ENCODE peak calls at places on chromosomes 12 and 14, in seven cellular contexts. Q is K562, R is HCT116, N is H1, O is GM12878, A is SK-N-SH, E is HepG2. L is an unnamed sample.
A peak's percentile ranks its signal among the peaks of the same experiment; 100 is the strongest.

GRCh38 chr14:94290197-94290596 is 2.9 kb downstream of the SERPINA10 start:
- DNase-seq in A (no peak), R (no peak), Q (no peak), O (no peak), E (no peak), N (no peak), L (no peak)

GRCh38 chr14:70651522-70651921 is 9.8 kb downstream of the TTC9 start:
- DNase-seq in N (no peak), O (no peak), A (no peak), Q (no peak), R (no peak), E (no peak), L (no peak)

GRCh38 chr14:92982941-92983340 is 60.0 kb downstream of the CHGA start:
- DNase-seq in Q (no peak), E (peak; percentile 22), O (no peak), N (no peak), A (no peak), R (no peak), L (no peak)

GRCh38 chr12:52009081-52009751 is 2.5 kb downstream of the TAMALIN start:
- DNase-seq in A (no peak), Q (no peak), E (no peak), N (no peak), R (no peak), O (no peak), L (no peak)

GRCh38 chr14:73245401-73246325 is 8.4 kb downstream of the PAPLN start:
- DNase-seq in Q (peak; percentile 82), N (no peak), R (no peak), A (peak; percentile 16), E (no peak), O (no peak), L (no peak)

GRCh38 chr14:88481089-88481488 is 73.7 kb downstream of the PTPN21 start:
- DNase-seq in N (no peak), E (no peak), Q (no peak), R (no peak), A (no peak), O (no peak), L (no peak)

GRCh38 chr14:34232790-34233189 is 229.2 kb downstream of the SPTSSA start:
- DNase-seq in A (no peak), O (no peak), Q (no peak), E (no peak), N (no peak), R (no peak), L (no peak)

GRCh38 chr14:100416081-100416480 is 92.9 kb downstream of the SLC25A47 start:
- DNase-seq in A (no peak), O (no peak), R (no peak), E (no peak), Q (no peak), N (no peak), L (no peak)

GRCh38 chr14:105864651-105865265 is 338.4 kb downstream of the TMEM121 start:
- DNase-seq in E (no peak), R (no peak), N (no peak), Q (no peak), O (no peak), A (no peak), L (no peak)

GRCh38 chr14:88098128-88098527 is 93.2 kb downstream of the GPR65 start:
- DNase-seq in N (no peak), A (no peak), Q (no peak), E (no peak), R (no peak), O (no peak), L (no peak)

GRCh38 chr12:120136093-120136770 is 19.7 kb upstream of the RAB35 start:
- DNase-seq in Q (no peak), R (no peak), A (no peak), E (no peak), O (no peak), N (no peak), L (peak; percentile 40)

GRCh38 chr12:114815157-114815556 is 131.2 kb upstream of the TBX3 start:
- DNase-seq in Q (no peak), E (no peak), A (no peak), R (no peak), N (no peak), O (no peak), L (no peak)

GRCh38 chr14:41299924-41300323 is 306.8 kb upstream of the LRFN5 start:
- DNase-seq in Q (no peak), O (no peak), N (no peak), A (no peak), R (no peak), E (peak; percentile 16), L (peak; percentile 20)

GRCh38 chr12:66176525-66176924 is 6.7 kb upstream of the TMBIM4 start:
- DNase-seq in R (no peak), O (no peak), Q (no peak), E (no peak), N (no peak), A (no peak), L (no peak)

GRCh38 chr12:107165581-107165980 is 72.2 kb upstream of the CRY1 start:
- DNase-seq in E (no peak), N (no peak), R (no peak), A (no peak), O (no peak), Q (no peak), L (no peak)

GRCh38 chr12:31325524-31325875 is 450 bp downstream of the SINHCAF start:
- DNase-seq in N (no peak), R (no peak), E (no peak), Q (peak; percentile 41), A (no peak), O (no peak), L (no peak)

GRCh38 chr12:94807951-94808350 is 157.6 kb upstream of the TMCC3 start:
- DNase-seq in O (no peak), R (no peak), Q (no peak), E (no peak), N (no peak), A (no peak), L (no peak)

GRCh38 chr12:12870454-12870853 is 20.9 kb upstream of the GPRC5A start:
- DNase-seq in R (peak; percentile 95), E (peak; percentile 29), A (no peak), N (no peak), Q (no peak), O (no peak), L (no peak)

GRCh38 chr14:92093320-92093719 is 13.1 kb downstream of the ATXN3 start:
- DNase-seq in Q (no peak), E (no peak), O (no peak), N (no peak), A (peak; percentile 36), R (no peak), L (peak; percentile 33)

GRCh38 chr14:105411017-105411941 is 8.3 kb upstream of the MTA1 start:
- DNase-seq in E (no peak), N (no peak), O (no peak), A (peak; percentile 95), Q (peak; percentile 88), R (no peak), L (peak; percentile 65)

GRCh38 chr12:113241191-113242017 is 20.1 kb downstream of the TPCN1 start:
- DNase-seq in Q (no peak), N (no peak), R (no peak), E (peak; percentile 25), A (no peak), O (no peak), L (no peak)

GRCh38 chr12:116551952-116552749 is 7.0 kb upstream of the MAP1LC3B2 start:
- DNase-seq in E (no peak), N (no peak), R (peak; percentile 40), Q (no peak), O (no peak), A (no peak), L (no peak)
- TF ChIP-seq JUND in E (no peak), N (no peak), R (peak; percentile 68), Q (peak; percentile 96), O (no peak), A (no peak), L (no peak)

GRCh38 chr14:22388669-22389625 is 200.1 kb downstream of the DAD1 start:
- DNase-seq in N (no peak), A (no peak), R (no peak), O (no peak), E (peak; percentile 67), Q (no peak), L (no peak)
- TF ChIP-seq JUND in N (no peak), A (no peak), R (no peak), O (no peak), E (no peak), Q (no peak), L (no peak)

GRCh38 chr12:121579981-121580868 is 598 bp downstream of the KDM2B start:
- DNase-seq in N (peak; percentile 54), E (peak; percentile 34), R (no peak), O (no peak), Q (peak; percentile 84), A (peak; percentile 84), L (peak; percentile 72)

GRCh38 chr12:121580959-121581680 is at the start of gene KDM2B:
- DNase-seq in N (no peak), E (peak; percentile 63), O (no peak), R (no peak), Q (peak; percentile 48), A (peak; percentile 46), L (peak; percentile 66)

GRCh38 chr12:121582583-121583333 is 1.9 kb upstream of the KDM2B start:
- DNase-seq in N (peak; percentile 82), A (no peak), E (peak; percentile 86), R (no peak), O (no peak), Q (peak; percentile 28), L (no peak)

GRCh38 chr12:121579190-121579791 is 1.5 kb downstream of the KDM2B start:
- DNase-seq in Q (peak; percentile 67), E (no peak), O (no peak), N (no peak), A (peak; percentile 76), R (no peak), L (peak; percentile 46)

DNA sequence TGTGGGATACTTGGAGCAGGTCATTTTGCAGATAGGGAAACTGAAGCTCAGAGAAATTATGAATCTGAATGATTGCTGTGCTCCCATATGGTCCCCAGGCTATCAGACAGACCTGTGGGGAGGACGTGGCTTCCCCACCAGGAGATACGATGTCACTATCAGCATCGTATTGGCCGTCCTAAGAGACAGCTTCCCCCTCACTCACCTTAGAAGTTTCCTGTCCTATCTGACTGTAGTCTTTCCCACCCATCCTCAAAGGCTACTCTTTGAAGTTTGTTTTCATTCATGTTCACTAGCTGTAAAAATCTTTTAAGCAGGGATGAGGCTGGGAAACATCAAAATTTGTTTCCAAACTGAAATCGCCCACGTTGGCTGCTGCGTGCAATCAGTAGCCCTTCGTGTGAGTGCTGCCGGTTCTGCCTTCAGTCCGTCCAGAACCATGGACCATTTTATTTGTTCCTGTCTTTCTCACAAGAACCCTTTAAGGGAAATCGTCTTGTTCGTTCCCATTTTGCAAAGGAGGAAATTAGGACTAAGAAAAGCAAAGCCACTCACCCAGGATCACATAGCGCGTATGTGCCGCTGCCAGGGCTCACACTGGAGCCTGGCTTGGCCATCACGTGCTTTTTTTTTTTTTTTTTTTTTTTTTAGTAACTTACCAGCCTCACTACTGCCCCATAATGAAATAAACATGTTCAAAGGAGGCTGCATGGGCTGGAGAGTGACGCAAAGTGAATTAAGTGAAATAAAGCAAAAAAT is 1.0 kb upstream of the KDM2B start:
- DNase-seq in R (no peak), Q (peak; percentile 64), N (no peak), E (no peak), A (peak; percentile 79), O (no peak), L (no peak)
- TF ChIP-seq JUND in R (no peak), Q (no peak), N (no peak), E (no peak), A (no peak), O (no peak), L (no peak)

DNA sequence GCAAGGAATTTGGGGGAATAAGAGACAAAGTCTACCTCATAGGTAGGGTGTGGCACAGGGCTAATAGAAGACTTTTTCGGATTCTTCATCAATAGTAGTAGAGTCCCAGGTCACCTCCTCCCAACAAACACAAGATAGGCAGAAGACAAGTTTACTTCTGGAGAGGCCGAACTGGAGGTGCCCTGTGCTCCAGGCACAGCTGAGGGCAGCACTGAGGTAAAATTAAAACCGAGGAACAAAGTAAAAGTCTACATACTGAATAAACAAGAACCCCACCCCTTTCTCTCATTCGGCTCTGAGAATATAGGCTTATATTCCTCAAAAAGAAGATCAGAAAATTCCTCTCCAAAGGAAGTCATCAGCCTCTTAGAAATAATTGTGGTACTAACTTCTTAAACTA is 161.6 kb downstream of the SEC23A start:
- DNase-seq in A (no peak), N (no peak), E (peak; percentile 38), O (no peak), R (no peak), Q (no peak), L (no peak)
- TF ChIP-seq JUND in A (no peak), N (no peak), E (no peak), O (no peak), R (no peak), Q (no peak), L (no peak)

L was measured in T47D.